ENCODE peak calls at places on chromosomes 16 and 17, in eight cellular contexts. One of them, this sample, is unnamed.

GRCh38 chr16:80319181-80319580 is 221.6 kb upstream of the DYNLRB2 start:
- DNase-seq in lung: no peak
- DNase-seq in mammary epithelial cell: peak; percentile 50
- DNase-seq in neural progenitor cell: no peak
- DNase-seq in fibroblast of lung: no peak
- DNase-seq in stomach: no peak
- DNase-seq in body of pancreas: no peak
- DNase-seq in RWPE1: no peak
- DNase-seq in this sample: no peak

GRCh38 chr17:76612977-76613851 is 27.6 kb upstream of the ST6GALNAC2 start:
- DNase-seq in mammary epithelial cell: peak; percentile 72
- DNase-seq in stomach: no peak
- DNase-seq in neural progenitor cell: peak; percentile 86
- DNase-seq in lung: no peak
- DNase-seq in body of pancreas: no peak
- DNase-seq in RWPE1: no peak
- DNase-seq in fibroblast of lung: no peak
- DNase-seq in this sample: no peak

GRCh38 chr17:28572294-28573099 is 1.2 kb upstream of the PIGS start:
- DNase-seq in neural progenitor cell: no peak
- DNase-seq in body of pancreas: no peak
- DNase-seq in mammary epithelial cell: no peak
- DNase-seq in lung: no peak
- DNase-seq in fibroblast of lung: no peak
- DNase-seq in RWPE1: no peak
- DNase-seq in stomach: no peak
- DNase-seq in this sample: no peak

GRCh38 chr17:1208966-1209365 is 29.2 kb upstream of the ABR start:
- DNase-seq in body of pancreas: no peak
- DNase-seq in stomach: no peak
- DNase-seq in fibroblast of lung: no peak
- DNase-seq in neural progenitor cell: no peak
- DNase-seq in RWPE1: no peak
- DNase-seq in mammary epithelial cell: no peak
- DNase-seq in lung: no peak
- DNase-seq in this sample: no peak

GRCh38 chr16:47905771-47906170 is 250.0 kb downstream of the ABCC12 start:
- DNase-seq in fibroblast of lung: no peak
- DNase-seq in stomach: no peak
- DNase-seq in RWPE1: peak; percentile 71
- DNase-seq in lung: no peak
- DNase-seq in neural progenitor cell: no peak
- DNase-seq in mammary epithelial cell: peak; percentile 90
- DNase-seq in body of pancreas: no peak
- DNase-seq in this sample: no peak

GRCh38 chr17:13490427-13490826 is 111.3 kb downstream of the HS3ST3A1 start:
- DNase-seq in mammary epithelial cell: no peak
- DNase-seq in lung: no peak
- DNase-seq in stomach: no peak
- DNase-seq in fibroblast of lung: no peak
- DNase-seq in neural progenitor cell: no peak
- DNase-seq in body of pancreas: no peak
- DNase-seq in RWPE1: no peak
- DNase-seq in this sample: no peak

GRCh38 chr17:32386844-32387243 is 36.9 kb downstream of the ZNF207 start:
- DNase-seq in RWPE1: peak; percentile 51
- DNase-seq in body of pancreas: no peak
- DNase-seq in stomach: no peak
- DNase-seq in fibroblast of lung: no peak
- DNase-seq in neural progenitor cell: no peak
- DNase-seq in mammary epithelial cell: peak; percentile 60
- DNase-seq in lung: no peak
- DNase-seq in this sample: no peak

GRCh38 chr16:68144008-68144407 is 58.8 kb downstream of the NFATC3 start:
- DNase-seq in lung: no peak
- DNase-seq in neural progenitor cell: no peak
- DNase-seq in fibroblast of lung: no peak
- DNase-seq in mammary epithelial cell: no peak
- DNase-seq in body of pancreas: no peak
- DNase-seq in stomach: no peak
- DNase-seq in RWPE1: no peak
- DNase-seq in this sample: no peak

GRCh38 chr16:3646348-3646920 is 8.1 kb upstream of the DNASE1 start:
- DNase-seq in mammary epithelial cell: no peak
- DNase-seq in body of pancreas: peak; percentile 74
- DNase-seq in lung: no peak
- DNase-seq in fibroblast of lung: no peak
- DNase-seq in RWPE1: peak; percentile 62
- DNase-seq in stomach: peak; percentile 73
- DNase-seq in neural progenitor cell: no peak
- DNase-seq in this sample: peak; percentile 87

GRCh38 chr16:56258508-56259424 is 67.5 kb downstream of the GNAO1 start:
- DNase-seq in mammary epithelial cell: no peak
- DNase-seq in fibroblast of lung: no peak
- DNase-seq in RWPE1: no peak
- DNase-seq in neural progenitor cell: no peak
- DNase-seq in body of pancreas: no peak
- DNase-seq in stomach: no peak
- DNase-seq in lung: no peak
- DNase-seq in this sample: no peak

GRCh38 chr17:13888043-13888442 is 181.3 kb upstream of the COX10 start:
- DNase-seq in stomach: peak; percentile 36
- DNase-seq in RWPE1: no peak
- DNase-seq in mammary epithelial cell: no peak
- DNase-seq in lung: no peak
- DNase-seq in body of pancreas: no peak
- DNase-seq in neural progenitor cell: no peak
- DNase-seq in fibroblast of lung: peak; percentile 37
- DNase-seq in this sample: no peak

GRCh38 chr16:67860589-67861398 is 12.1 kb upstream of the EDC4 start:
- DNase-seq in body of pancreas: no peak
- DNase-seq in stomach: no peak
- DNase-seq in RWPE1: peak; percentile 51
- DNase-seq in fibroblast of lung: peak; percentile 72
- DNase-seq in mammary epithelial cell: peak; percentile 75
- DNase-seq in lung: no peak
- DNase-seq in neural progenitor cell: no peak
- DNase-seq in this sample: no peak

GRCh38 chr17:8630802-8631553 is 453 bp upstream of the MYH10 start:
- DNase-seq in mammary epithelial cell: peak; percentile 100
- DNase-seq in stomach: peak; percentile 98
- DNase-seq in body of pancreas: peak; percentile 99
- DNase-seq in fibroblast of lung: peak; percentile 99
- DNase-seq in neural progenitor cell: peak; percentile 100
- DNase-seq in lung: peak; percentile 98
- DNase-seq in RWPE1: peak; percentile 100
- DNase-seq in this sample: peak; percentile 100

GRCh38 chr16:19655242-19655777 is 62.7 kb downstream of the KNOP1 start:
- DNase-seq in fibroblast of lung: no peak
- DNase-seq in lung: no peak
- DNase-seq in stomach: no peak
- DNase-seq in RWPE1: no peak
- DNase-seq in neural progenitor cell: no peak
- DNase-seq in body of pancreas: no peak
- DNase-seq in mammary epithelial cell: no peak
- DNase-seq in this sample: no peak

GRCh38 chr16:16062023-16062932 is 112.9 kb downstream of the ABCC1 start:
- DNase-seq in mammary epithelial cell: no peak
- DNase-seq in stomach: no peak
- DNase-seq in RWPE1: no peak
- DNase-seq in body of pancreas: peak; percentile 24
- DNase-seq in lung: no peak
- DNase-seq in neural progenitor cell: peak; percentile 11
- DNase-seq in fibroblast of lung: peak; percentile 41
- DNase-seq in this sample: no peak

GRCh38 chr16:66207139-66207863 is 159.2 kb upstream of the CDH5 start:
- DNase-seq in neural progenitor cell: no peak
- DNase-seq in fibroblast of lung: peak; percentile 34
- DNase-seq in body of pancreas: peak; percentile 60
- DNase-seq in stomach: no peak
- DNase-seq in mammary epithelial cell: no peak
- DNase-seq in RWPE1: no peak
- DNase-seq in lung: peak; percentile 39
- DNase-seq in this sample: no peak

GRCh38 chr16:58035356-58036170 is 10.0 kb downstream of the MMP15 start:
- DNase-seq in RWPE1: no peak
- DNase-seq in neural progenitor cell: no peak
- DNase-seq in body of pancreas: no peak
- DNase-seq in stomach: peak; percentile 40
- DNase-seq in lung: no peak
- DNase-seq in fibroblast of lung: no peak
- DNase-seq in mammary epithelial cell: no peak
- DNase-seq in this sample: no peak
- H3K27ac ChIP-seq in RWPE1: no peak overlapping the region
- H3K27ac ChIP-seq in neural progenitor cell: no peak overlapping the region
- H3K27ac ChIP-seq in body of pancreas: no peak overlapping the region
- H3K27ac ChIP-seq in stomach: no peak overlapping the region
- H3K27ac ChIP-seq in lung: no peak overlapping the region
- H3K27ac ChIP-seq in fibroblast of lung: no peak overlapping the region
- H3K27ac ChIP-seq in mammary epithelial cell: no peak overlapping the region
- H3K27ac ChIP-seq in this sample: no peak overlapping the region

GRCh38 chr16:75864243-75864642 is 138.0 kb upstream of the CPHXL start:
- DNase-seq in stomach: no peak
- DNase-seq in mammary epithelial cell: no peak
- DNase-seq in lung: no peak
- DNase-seq in body of pancreas: no peak
- DNase-seq in neural progenitor cell: no peak
- DNase-seq in RWPE1: no peak
- DNase-seq in fibroblast of lung: no peak
- DNase-seq in this sample: no peak

GRCh38 chr16:75861981-75862380 is 135.7 kb upstream of the CPHXL start:
- DNase-seq in neural progenitor cell: no peak
- DNase-seq in fibroblast of lung: no peak
- DNase-seq in lung: no peak
- DNase-seq in mammary epithelial cell: no peak
- DNase-seq in stomach: no peak
- DNase-seq in body of pancreas: no peak
- DNase-seq in RWPE1: no peak
- DNase-seq in this sample: no peak

GRCh38 chr16:75860654-75861053 is 134.4 kb upstream of the CPHXL start:
- DNase-seq in mammary epithelial cell: no peak
- DNase-seq in lung: no peak
- DNase-seq in stomach: no peak
- DNase-seq in RWPE1: no peak
- DNase-seq in body of pancreas: peak; percentile 10
- DNase-seq in neural progenitor cell: peak; percentile 66
- DNase-seq in fibroblast of lung: no peak
- DNase-seq in this sample: no peak
- H3K27ac ChIP-seq in mammary epithelial cell: no peak overlapping the region
- H3K27ac ChIP-seq in lung: no peak overlapping the region
- H3K27ac ChIP-seq in stomach: no peak overlapping the region
- H3K27ac ChIP-seq in RWPE1: no peak overlapping the region
- H3K27ac ChIP-seq in body of pancreas: no peak overlapping the region
- H3K27ac ChIP-seq in neural progenitor cell: no peak overlapping the region
- H3K27ac ChIP-seq in fibroblast of lung: no peak overlapping the region
- H3K27ac ChIP-seq in this sample: no peak overlapping the region

DNA sequence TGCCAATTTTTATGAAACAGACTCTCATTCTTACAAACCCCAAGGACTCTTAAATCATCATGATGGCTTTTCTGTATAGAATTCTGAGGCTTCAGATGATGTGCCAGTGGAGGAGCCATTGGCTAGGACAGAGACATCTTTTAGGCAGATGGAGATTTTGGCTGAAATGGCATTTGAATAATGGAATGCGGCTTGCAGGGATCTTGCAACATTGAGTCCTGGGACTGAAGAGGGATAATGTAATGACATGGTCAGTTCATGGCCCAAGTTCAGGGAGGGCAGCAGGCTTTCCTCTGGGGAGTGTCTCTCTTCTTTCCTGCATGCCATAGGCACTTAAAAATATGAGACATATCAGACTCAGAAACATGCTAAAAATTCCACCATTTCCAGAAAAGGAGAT is 172.4 kb downstream of the ABCA8 start:
- DNase-seq in mammary epithelial cell: no peak
- DNase-seq in lung: no peak
- DNase-seq in body of pancreas: no peak
- DNase-seq in stomach: no peak
- DNase-seq in fibroblast of lung: peak; percentile 49
- DNase-seq in neural progenitor cell: no peak
- DNase-seq in RWPE1: no peak
- DNase-seq in this sample: no peak
- H3K27ac ChIP-seq in mammary epithelial cell: no peak overlapping the region
- H3K27ac ChIP-seq in lung: no peak overlapping the region
- H3K27ac ChIP-seq in body of pancreas: no peak overlapping the region
- H3K27ac ChIP-seq in stomach: peak overlapping the region; percentile 10
- H3K27ac ChIP-seq in fibroblast of lung: no peak overlapping the region
- H3K27ac ChIP-seq in neural progenitor cell: no peak overlapping the region
- H3K27ac ChIP-seq in RWPE1: no peak overlapping the region
- H3K27ac ChIP-seq in this sample: no peak overlapping the region

GRCh38 chr17:17591408-17592265 is at the start of gene PEMT:
- DNase-seq in mammary epithelial cell: peak; percentile 96
- DNase-seq in body of pancreas: peak; percentile 99
- DNase-seq in RWPE1: peak; percentile 94
- DNase-seq in neural progenitor cell: peak; percentile 99
- DNase-seq in lung: peak; percentile 96
- DNase-seq in fibroblast of lung: peak; percentile 99
- DNase-seq in stomach: peak; percentile 97
- DNase-seq in this sample: peak; percentile 98

GRCh38 chr17:17593222-17593620 is 1.7 kb upstream of the PEMT start:
- DNase-seq in body of pancreas: no peak
- DNase-seq in RWPE1: no peak
- DNase-seq in fibroblast of lung: no peak
- DNase-seq in stomach: no peak
- DNase-seq in mammary epithelial cell: no peak
- DNase-seq in lung: no peak
- DNase-seq in neural progenitor cell: no peak
- DNase-seq in this sample: no peak

GRCh38 chr17:17590883-17591407 is 563 bp downstream of the PEMT start:
- DNase-seq in RWPE1: no peak
- DNase-seq in mammary epithelial cell: no peak
- DNase-seq in neural progenitor cell: no peak
- DNase-seq in fibroblast of lung: no peak
- DNase-seq in stomach: no peak
- DNase-seq in body of pancreas: no peak
- DNase-seq in lung: no peak
- DNase-seq in this sample: no peak

GRCh38 chr17:17587614-17588336 is 3.7 kb downstream of the PEMT start:
- DNase-seq in RWPE1: no peak
- DNase-seq in lung: no peak
- DNase-seq in stomach: no peak
- DNase-seq in mammary epithelial cell: no peak
- DNase-seq in neural progenitor cell: no peak
- DNase-seq in fibroblast of lung: no peak
- DNase-seq in body of pancreas: no peak
- DNase-seq in this sample: no peak

DNA sequence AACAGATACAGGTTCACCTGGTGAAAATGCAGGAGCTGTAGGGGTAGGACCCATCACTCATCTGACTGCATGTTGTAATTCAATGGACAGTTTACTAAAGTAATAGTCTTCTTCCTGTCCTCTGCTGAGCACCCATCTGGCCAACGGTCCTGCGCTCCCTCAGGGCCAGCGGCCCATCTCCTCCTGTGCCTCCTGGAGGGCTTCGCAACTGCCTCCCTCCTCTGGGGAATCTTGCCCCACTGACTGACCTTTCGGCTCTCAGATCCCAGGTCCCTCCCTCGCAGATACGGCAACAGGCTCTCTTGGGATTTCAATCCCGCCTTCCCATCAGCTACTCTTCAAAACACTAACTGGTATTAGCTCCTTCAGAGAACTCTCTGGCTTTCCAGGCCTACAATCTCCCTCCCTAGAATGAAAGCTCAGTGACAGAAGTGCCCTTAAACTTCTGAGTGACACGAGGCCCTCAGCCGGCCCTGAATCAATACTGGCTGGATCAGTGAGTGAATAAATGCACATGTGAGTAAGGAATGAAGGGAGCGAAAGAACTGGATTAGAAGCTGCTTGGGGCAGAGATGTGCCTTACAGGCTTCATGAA is 1.3 kb downstream of the PEMT start:
- DNase-seq in stomach: no peak
- DNase-seq in RWPE1: no peak
- DNase-seq in neural progenitor cell: no peak
- DNase-seq in fibroblast of lung: no peak
- DNase-seq in mammary epithelial cell: no peak
- DNase-seq in body of pancreas: no peak
- DNase-seq in lung: no peak
- DNase-seq in this sample: no peak
- H3K27ac ChIP-seq in stomach: peak overlapping the region; percentile 89
- H3K27ac ChIP-seq in RWPE1: peak overlapping the region; percentile 89
- H3K27ac ChIP-seq in neural progenitor cell: no peak overlapping the region
- H3K27ac ChIP-seq in fibroblast of lung: peak overlapping the region; percentile 77
- H3K27ac ChIP-seq in mammary epithelial cell: no peak overlapping the region
- H3K27ac ChIP-seq in body of pancreas: no peak overlapping the region
- H3K27ac ChIP-seq in lung: peak overlapping the region; percentile 88
- H3K27ac ChIP-seq in this sample: peak overlapping the region; percentile 82